ENCODE peak calls at places on chromosomes 11 and 22, in seven cellular contexts. X is A549, O is endothelial cell of umbilical vein, L is prostate gland, F is K562, T is tibial nerve, Y is ovary. W is an unnamed sample.

GRCh38 chr11:7671347-7671746 is 2.0 kb downstream of the CYB5R2 start:
- DNase-seq in O (no peak), T (no peak), F (no peak), L (peak), Y (peak), X (no peak), W (no peak)

GRCh38 chr11:79963886-79964660 is 523.2 kb upstream of the TENM4 start:
- DNase-seq in T (no peak), L (no peak), O (no peak), F (no peak), Y (no peak), X (no peak), W (no peak)

GRCh38 chr11:17668166-17668565 is 51.2 kb upstream of the MYOD1 start:
- DNase-seq in X (no peak), O (no peak), F (no peak), T (no peak), Y (no peak), L (no peak), W (no peak)

GRCh38 chr11:33827206-33827605 is 52.9 kb upstream of the FBXO3 start:
- DNase-seq in L (no peak), T (no peak), F (no peak), X (no peak), O (no peak), Y (no peak), W (no peak)

GRCh38 chr11:39374963-39375698 is 2084.3 kb downstream of the LRRC4C start:
- DNase-seq in Y (no peak), T (no peak), F (peak), L (no peak), X (peak), O (peak), W (no peak)

GRCh38 chr11:47060807-47061206 is 115.9 kb downstream of the ARFGAP2 start:
- DNase-seq in L (no peak), Y (no peak), X (no peak), O (no peak), T (no peak), F (no peak), W (no peak)

GRCh38 chr11:78216021-78216420 is 27.3 kb downstream of the USP35 start:
- DNase-seq in L (no peak), Y (no peak), F (no peak), X (no peak), T (no peak), O (no peak), W (no peak)

GRCh38 chr22:47625013-47625385 is 862.5 kb downstream of the TBC1D22A start:
- DNase-seq in T (no peak), Y (no peak), F (no peak), O (no peak), L (no peak), X (no peak), W (peak)

GRCh38 chr11:130600139-130600538 is 151.7 kb downstream of the ADAMTS15 start:
- DNase-seq in X (no peak), T (no peak), O (no peak), F (no peak), Y (no peak), L (no peak), W (no peak)

GRCh38 chr11:130601764-130602163 is 153.3 kb downstream of the ADAMTS15 start:
- DNase-seq in F (no peak), O (no peak), T (no peak), Y (no peak), X (no peak), L (no peak), W (no peak)

GRCh38 chr11:130599073-130599654 is 150.7 kb downstream of the ADAMTS15 start:
- DNase-seq in X (no peak), T (peak), O (no peak), Y (peak), L (no peak), F (no peak), W (peak)

GRCh38 chr11:130601141-130601540 is 152.7 kb downstream of the ADAMTS15 start:
- DNase-seq in Y (peak), L (no peak), F (no peak), T (peak), O (no peak), X (no peak), W (peak)

DNA sequence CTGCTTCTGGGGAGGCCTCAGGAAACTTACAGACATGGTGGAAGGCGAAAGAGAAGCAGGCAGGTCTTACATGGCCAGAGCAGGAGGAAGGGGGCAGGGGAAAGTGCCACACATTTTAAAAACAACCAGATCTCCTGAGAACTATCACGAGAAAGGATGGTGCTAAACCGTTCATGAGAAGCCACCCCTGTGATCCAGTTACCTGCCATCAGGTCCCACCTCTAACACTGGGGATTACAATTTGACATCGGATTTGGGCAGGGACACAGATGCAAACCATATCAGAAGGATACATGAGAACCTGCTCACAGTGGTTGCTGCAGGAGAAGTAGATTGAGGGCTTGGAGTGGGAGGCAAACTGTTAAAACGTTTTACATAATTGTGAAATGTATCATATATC is 152.2 kb downstream of the ADAMTS15 start:
- DNase-seq in L (no peak), O (no peak), T (no peak), F (no peak), Y (no peak), X (no peak), W (no peak)
- H3K27ac ChIP-seq in L (no peak), O (no peak), T (no peak), F (no peak), Y (no peak), X (no peak), W (no peak)

GRCh38 chr11:2940166-2940929 is 11.1 kb upstream of the PHLDA2 start:
- DNase-seq in O (no peak), L (no peak), T (no peak), Y (no peak), X (peak), F (no peak), W (no peak)
- TF ChIP-seq POLR2A in O (no peak), L (no peak), T (no peak), Y (no peak), X (no peak), F (no peak), W (no peak)

GRCh38 chr11:118176400-118177134 is at the start of gene SCN2B:
- DNase-seq in L (no peak), Y (no peak), O (no peak), X (no peak), F (no peak), T (no peak), W (no peak)
- H3K27ac ChIP-seq in L (no peak), Y (no peak), O (no peak), X (no peak), F (no peak), T (no peak), W (no peak)

GRCh38 chr11:95789506-95790122 is at the start of gene FAM76B:
- DNase-seq in X (peak), L (peak), O (peak), Y (peak), T (peak), F (peak), W (peak)

GRCh38 chr11:95791385-95792033 is 1.2 kb downstream of the CEP57 start:
- DNase-seq in O (no peak), Y (no peak), L (no peak), T (no peak), X (no peak), F (no peak), W (no peak)

GRCh38 chr11:95788921-95789505 is 569 bp downstream of the FAM76B start:
- DNase-seq in Y (no peak), L (peak), F (peak), O (peak), X (peak), T (no peak), W (peak)

GRCh38 chr11:95790933-95791247 is 592 bp downstream of the CEP57 start:
- DNase-seq in T (peak), X (peak), O (peak), F (peak), L (peak), Y (peak), W (peak)

GRCh38 chr11:95790123-95790932 is at the start of gene CEP57:
- DNase-seq in L (peak), O (peak), T (peak), Y (peak), F (peak), X (peak), W (peak)
- TF ChIP-seq POLR2A in L (peak), O (peak), T (peak), Y (peak), F (peak), X (peak), W (peak)

DNA sequence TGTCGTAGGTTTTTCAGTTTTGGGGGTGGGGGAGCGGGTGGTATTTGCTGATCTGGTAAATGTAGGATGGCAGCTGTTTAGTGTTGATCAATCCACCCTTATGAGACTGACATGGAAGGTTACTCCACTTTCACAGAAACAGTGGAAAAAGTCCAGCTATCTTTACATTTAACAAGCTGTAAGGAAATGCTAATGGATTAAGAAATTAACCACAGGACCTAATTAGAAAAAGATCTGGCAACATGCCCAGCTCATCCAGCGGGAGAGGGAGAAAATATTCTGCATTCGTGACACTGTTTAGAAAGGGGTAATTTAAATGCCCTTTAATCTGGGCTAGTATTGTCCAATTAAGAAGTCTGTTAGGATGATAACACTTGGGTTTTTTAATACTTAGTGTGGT is 89.5 kb downstream of the PACS1 start:
- DNase-seq in X (no peak), Y (no peak), O (no peak), T (no peak), F (no peak), L (no peak), W (no peak)
- H3K27ac ChIP-seq in X (no peak), Y (no peak), O (no peak), T (no peak), F (no peak), L (no peak), W (no peak)

GRCh38 chr11:12112150-12112520 is 1.7 kb downstream of the MICAL2 start:
- DNase-seq in Y (no peak), T (no peak), O (no peak), F (no peak), L (no peak), X (no peak), W (no peak)
- TF ChIP-seq POLR2A in Y (no peak), T (no peak), O (no peak), F (no peak), L (no peak), X (no peak), W (no peak)

DNA sequence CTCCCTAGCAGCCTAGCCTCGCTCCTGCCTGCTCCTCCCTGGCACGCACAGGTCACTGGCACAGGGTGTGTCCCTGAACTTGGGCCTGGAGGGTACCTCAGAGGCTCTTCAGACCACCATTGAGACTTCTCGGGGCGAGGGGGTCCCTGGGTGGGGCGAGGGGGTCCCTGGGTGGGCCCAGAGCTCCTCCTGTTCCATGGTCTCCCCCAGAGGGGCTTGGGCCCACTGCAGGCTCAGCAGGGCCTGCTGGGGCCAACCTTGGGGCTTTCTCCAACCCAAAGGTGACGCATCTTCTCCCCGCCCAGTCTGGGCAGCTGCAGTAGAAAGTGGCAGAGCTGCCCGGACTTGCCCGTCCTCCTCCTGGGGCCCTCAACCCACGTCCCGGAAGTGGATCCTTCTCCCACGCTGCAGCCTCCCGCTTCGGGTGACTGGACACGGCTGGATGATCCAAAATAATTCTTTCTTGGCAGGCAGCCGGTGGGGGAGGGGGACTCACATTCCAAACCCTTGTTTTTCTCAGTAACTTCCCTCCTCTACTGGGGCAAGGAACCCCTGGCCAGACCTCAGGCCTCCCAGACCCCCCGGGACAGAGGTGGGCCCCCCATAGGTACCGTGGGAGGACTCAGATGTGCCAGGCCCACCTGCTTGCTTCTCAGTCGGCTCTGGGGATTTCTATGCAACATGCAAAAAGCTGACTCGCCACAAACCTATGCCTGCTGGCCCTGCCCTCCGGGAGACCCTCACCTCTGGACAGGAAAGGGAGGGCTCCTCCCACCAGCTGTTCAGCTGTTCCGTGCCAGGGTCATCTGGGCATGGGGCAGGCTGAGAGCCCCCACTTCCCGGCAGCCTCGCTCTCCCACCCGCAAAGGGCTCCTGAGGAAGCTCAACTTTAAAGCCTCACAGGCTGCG is 1.5 kb downstream of the PLXNB2 start:
- DNase-seq in L (peak), T (peak), Y (peak), O (peak), F (peak), X (peak), W (peak)
- H3K27ac ChIP-seq in L (peak), T (peak), Y (peak), O (peak), F (peak), X (peak), W (peak)